ENCODE peak calls at places on chromosome 20, in four cellular contexts. Y is fibroblast of the aortic adventitia, K is lower lobe of right lung, W is kidney. I is an unnamed sample.

GRCh38 chr20:57867181-57867803 is 157.5 kb upstream of the PMEPA1 start:
- DNase-seq in Y (no peak), K (no peak), W (no peak), I (no peak)

GRCh38 chr20:46150982-46151381 is 32.9 kb downstream of the CD40 start:
- DNase-seq in Y (no peak), K (no peak), W (no peak), I (no peak)

GRCh38 chr20:24694727-24695528 is 225.5 kb downstream of the SYNDIG1 start:
- DNase-seq in Y (no peak), K (no peak), W (peak; percentile 93), I (no peak)

GRCh38 chr20:59861389-59861788 is 72.0 kb downstream of the SYCP2 start:
- DNase-seq in Y (no peak), K (no peak), W (no peak), I (no peak)

GRCh38 chr20:6828794-6829423 is 61.4 kb downstream of the BMP2 start:
- DNase-seq in Y (peak; percentile 74), K (peak; percentile 50), W (no peak), I (peak; percentile 50)

GRCh38 chr20:62685781-62686555 is 22.7 kb upstream of the NTSR1 start:
- DNase-seq in Y (no peak), K (peak; percentile 85), W (no peak), I (no peak)

GRCh38 chr20:60057123-60057865 is 99.1 kb downstream of the CDH26 start:
- DNase-seq in Y (peak; percentile 63), K (peak; percentile 69), W (no peak), I (peak; percentile 41)

GRCh38 chr20:46625875-46626373 is 25.3 kb downstream of the SLC13A3 start:
- DNase-seq in Y (no peak), K (no peak), W (no peak), I (no peak)

GRCh38 chr20:52683761-52684160 is 288.4 kb upstream of the TSHZ2 start:
- DNase-seq in Y (no peak), K (no peak), W (no peak), I (no peak)

GRCh38 chr20:46206025-46206424 is 87.9 kb downstream of the CD40 start:
- DNase-seq in Y (peak; percentile 52), K (peak; percentile 72), W (peak; percentile 69), I (no peak)

GRCh38 chr20:40607927-40608326 is 81.1 kb downstream of the MAFB start:
- DNase-seq in Y (no peak), K (no peak), W (no peak), I (no peak)

GRCh38 chr20:43541214-43541613 is 17.6 kb upstream of the SGK2 start:
- DNase-seq in Y (peak; percentile 21), K (no peak), W (no peak), I (no peak)

GRCh38 chr20:54174452-54175175 is 828 bp upstream of the CYP24A1 start:
- DNase-seq in Y (no peak), K (no peak), W (no peak), I (no peak)

GRCh38 chr20:50308513-50309279 is 118.1 kb downstream of the CEBPB start:
- DNase-seq in Y (peak; percentile 99), K (peak; percentile 91), W (peak; percentile 96), I (peak; percentile 96)

GRCh38 chr20:41331731-41332130 is 8.9 kb upstream of the LPIN3 start:
- DNase-seq in Y (no peak), K (no peak), W (no peak), I (no peak)

GRCh38 chr20:51034988-51035656 is 12.2 kb upstream of the KCNG1 start:
- DNase-seq in Y (no peak), K (no peak), W (no peak), I (no peak)

GRCh38 chr20:24862606-24863005 is 86.5 kb upstream of the CST7 start:
- DNase-seq in Y (no peak), K (no peak), W (no peak), I (no peak)

GRCh38 chr20:54633374-54633773 is 158.0 kb downstream of the DOK5 start:
- DNase-seq in Y (no peak), K (no peak), W (no peak), I (no peak)

GRCh38 chr20:64057628-64058498 is 5.1 kb upstream of the TCEA2 start:
- DNase-seq in Y (peak; percentile 59), K (peak; percentile 84), W (no peak), I (no peak)

GRCh38 chr20:7770046-7770445 is 170.2 kb downstream of the HAO1 start:
- DNase-seq in Y (no peak), K (no peak), W (no peak), I (no peak)

GRCh38 chr20:6976096-6976495 is 208.6 kb downstream of the BMP2 start:
- DNase-seq in Y (no peak), K (no peak), W (no peak), I (no peak)

GRCh38 chr20:51313275-51313898 is 229.1 kb downstream of the NFATC2 start:
- DNase-seq in Y (peak; percentile 12), K (no peak), W (no peak), I (no peak)

GRCh38 chr20:17862171-17862570 is 106.4 kb downstream of the SNX5 start:
- DNase-seq in Y (no peak), K (no peak), W (no peak), I (no peak)

GRCh38 chr20:51597389-51598231 is 55.1 kb upstream of the NFATC2 start:
- DNase-seq in Y (no peak), K (no peak), W (no peak), I (no peak)

GRCh38 chr20:58362970-58363369 is 26.1 kb upstream of the VAPB start:
- DNase-seq in Y (no peak), K (no peak), W (no peak), I (no peak)

GRCh38 chr20:19451591-19452295 is 239.3 kb downstream of the SLC24A3 start:
- DNase-seq in Y (no peak), K (no peak), W (no peak), I (no peak)

GRCh38 chr20:47187450-47188195 is 168.9 kb downstream of the ZMYND8 start:
- DNase-seq in Y (no peak), K (no peak), W (no peak), I (no peak)

GRCh38 chr20:44904377-44904776 is 5.5 kb upstream of the PABPC1L start:
- DNase-seq in Y (no peak), K (no peak), W (no peak), I (no peak)

GRCh38 chr20:63968136-63968927 is 1.4 kb downstream of the ZNF512B start:
- DNase-seq in Y (no peak), K (no peak), W (no peak), I (no peak)

GRCh38 chr20:56839791-56840190 is 210.7 kb downstream of the TFAP2C start:
- DNase-seq in Y (no peak), K (no peak), W (no peak), I (no peak)

GRCh38 chr20:25984933-25985332 is 288.3 kb upstream of the ZNF337 start:
- DNase-seq in Y (no peak), K (peak; percentile 46), W (no peak), I (no peak)

GRCh38 chr20:8094415-8094818 is 37.6 kb upstream of the PLCB1 start:
- DNase-seq in Y (peak; percentile 97), K (peak; percentile 60), W (peak; percentile 75), I (peak; percentile 54)

GRCh38 chr20:25319241-25320034 is 71.2 kb downstream of the ABHD12 start:
- DNase-seq in Y (no peak), K (no peak), W (peak; percentile 37), I (no peak)

GRCh38 chr20:57256205-57256604 is 10.2 kb downstream of the BMP7 start:
- DNase-seq in Y (no peak), K (no peak), W (no peak), I (no peak)

GRCh38 chr20:47196091-47197081 is 160.1 kb downstream of the ZMYND8 start:
- DNase-seq in Y (peak; percentile 71), K (peak; percentile 82), W (peak; percentile 86), I (peak; percentile 16)

GRCh38 chr20:35511814-35512420 is 17.5 kb downstream of the C20orf173 start:
- DNase-seq in Y (peak; percentile 59), K (no peak), W (no peak), I (peak; percentile 35)

GRCh38 chr20:38961530-38962043 is 557 bp upstream of the DHX35 start:
- DNase-seq in Y (no peak), K (no peak), W (no peak), I (no peak)

GRCh38 chr20:38965264-38965663 is 3.1 kb downstream of the DHX35 start:
- DNase-seq in Y (no peak), K (no peak), W (no peak), I (no peak)

GRCh38 chr20:38963745-38964144 is 1.6 kb downstream of the DHX35 start:
- DNase-seq in Y (no peak), K (no peak), W (no peak), I (no peak)

GRCh38 chr20:38962044-38962897 is at the start of gene DHX35:
- DNase-seq in Y (peak; percentile 94), K (peak; percentile 99), W (peak; percentile 100), I (peak; percentile 88)

GRCh38 chr20:38962898-38963484 is 847 bp downstream of the DHX35 start:
- DNase-seq in Y (no peak), K (no peak), W (no peak), I (no peak)
- TF ChIP-seq CTCF in Y (no peak), K (no peak), W (no peak), I (no peak)

GRCh38 chr20:20820104-20820503 is 107.7 kb upstream of the RALGAPA2 start:
- DNase-seq in Y (no peak), K (no peak), W (no peak), I (no peak)
- H3K4me3 ChIP-seq in Y (no peak overlapping the region), K (no peak overlapping the region), W (no peak overlapping the region), I (no peak overlapping the region)

GRCh38 chr20:32207626-32208498 is at the start of the genes PLAGL2 and POFUT1:
- DNase-seq in Y (peak; percentile 74), K (peak; percentile 94), W (peak; percentile 94), I (peak; percentile 35)
- TF ChIP-seq CTCF in Y (peak; percentile 1), K (peak; percentile 36), W (peak; percentile 18), I (peak; percentile 5)

GRCh38 chr20:4809707-4810106 is 88.0 kb downstream of the PRND start:
- DNase-seq in Y (no peak), K (no peak), W (peak; percentile 63), I (no peak)
- H3K4me3 ChIP-seq in Y (no peak overlapping the region), K (no peak overlapping the region), W (no peak overlapping the region), I (no peak overlapping the region)

GRCh38 chr20:34070079-34070439 is 42.0 kb downstream of the EIF2S2 start:
- DNase-seq in Y (no peak), K (no peak), W (no peak), I (no peak)
- TF ChIP-seq CTCF in Y (no peak), K (no peak), W (no peak), I (no peak)

DNA sequence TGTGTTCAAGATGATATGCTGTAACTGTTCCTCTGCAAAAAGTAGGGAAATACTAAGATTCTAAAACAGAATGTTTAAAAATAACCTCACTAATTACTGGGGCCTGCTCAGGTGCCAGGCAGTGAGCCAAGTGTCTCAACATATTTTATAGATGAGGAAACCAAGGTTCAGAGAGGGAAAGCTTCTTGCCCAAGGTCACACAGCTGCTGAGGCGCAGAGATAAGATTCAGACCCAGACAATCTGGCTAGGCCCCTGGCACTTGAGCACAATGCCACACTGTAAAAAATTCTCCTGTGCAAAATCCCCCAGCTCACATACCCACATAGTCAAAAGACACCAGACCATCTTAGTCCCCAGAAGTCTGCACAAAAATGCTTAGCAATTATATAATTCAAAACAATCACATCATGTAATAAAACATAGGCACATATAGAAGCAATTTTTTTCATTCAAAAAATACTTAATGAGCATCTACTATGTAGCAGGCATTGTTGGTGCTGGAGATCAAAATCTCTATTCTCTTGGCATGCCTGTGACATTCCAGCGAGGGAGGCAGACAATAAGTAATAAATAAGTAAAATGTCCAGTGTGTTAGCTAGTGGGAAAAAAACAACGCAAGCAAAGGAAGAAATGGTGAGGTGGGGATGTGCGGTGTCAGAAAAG is 10.3 kb downstream of the PREX1 start:
- DNase-seq in Y (no peak), K (no peak), W (no peak), I (no peak)
- H3K4me3 ChIP-seq in Y (no peak overlapping the region), K (no peak overlapping the region), W (no peak overlapping the region), I (no peak overlapping the region)

I was measured in astrocyte of the cerebellum.